ENCODE peak calls at places on chromosomes 13 and 19, in five cellular contexts. I, F, N, G and Y are unnamed samples.

GRCh38 chr13:113855931-113856715 is 7.8 kb downstream of the GAS6 start:
- DNase-seq in I (no peak), F (no peak), N (no peak), G (no peak), Y (no peak)

GRCh38 chr13:110371550-110372465 is 64.7 kb downstream of the COL4A2 start:
- DNase-seq in I (no peak), F (no peak), N (no peak), G (no peak), Y (no peak)

GRCh38 chr19:4390017-4390861 is 10.1 kb downstream of the SH3GL1 start:
- DNase-seq in I (no peak), F (peak), N (no peak), G (no peak), Y (peak)

GRCh38 chr13:44879452-44880058 is 109.7 kb downstream of the NUFIP1 start:
- DNase-seq in I (no peak), F (peak), N (no peak), G (no peak), Y (no peak)

GRCh38 chr19:11390933-11391680 is 7.0 kb upstream of the EPOR start:
- DNase-seq in I (no peak), F (no peak), N (no peak), G (no peak), Y (no peak)

GRCh38 chr19:29812881-29813275 is 1.1 kb downstream of the CCNE1 start:
- DNase-seq in I (no peak), F (no peak), N (no peak), G (no peak), Y (no peak)

GRCh38 chr13:113652404-113653263 is 5.4 kb downstream of the ATP4B start:
- DNase-seq in I (no peak), F (no peak), N (no peak), G (peak), Y (peak)

GRCh38 chr13:46801831-46802230 is 4.9 kb upstream of the ESD start:
- DNase-seq in I (no peak), F (no peak), N (no peak), G (no peak), Y (no peak)

GRCh38 chr13:80341098-80341701 is at the start of gene SPRY2:
- DNase-seq in I (peak), F (peak), N (peak), G (peak), Y (peak)

GRCh38 chr13:99176309-99177276 is 24.1 kb upstream of the UBAC2 start:
- DNase-seq in I (peak), F (peak), N (peak), G (peak), Y (peak)

GRCh38 chr19:4409123-4409933 is 6.9 kb downstream of the CHAF1A start:
- DNase-seq in I (no peak), F (no peak), N (no peak), G (no peak), Y (no peak)

GRCh38 chr13:44648392-44649117 is 72.4 kb upstream of the TSC22D1 start:
- DNase-seq in I (no peak), F (no peak), N (no peak), G (no peak), Y (no peak)

GRCh38 chr19:3950871-3951861 is 18.3 kb downstream of the NMRK2 start:
- DNase-seq in I (peak), F (peak), N (no peak), G (no peak), Y (no peak)

GRCh38 chr19:610801-611505 is 21.3 kb downstream of the HCN2 start:
- DNase-seq in I (peak), F (no peak), N (no peak), G (no peak), Y (no peak)

GRCh38 chr13:99103536-99103935 is 97.1 kb upstream of the UBAC2 start:
- DNase-seq in I (no peak), F (no peak), N (peak), G (no peak), Y (no peak)

GRCh38 chr19:57473646-57474045 is 3.7 kb downstream of the ZNF772 start:
- DNase-seq in I (no peak), F (no peak), N (no peak), G (no peak), Y (no peak)

GRCh38 chr19:16398530-16399241 is 73.1 kb downstream of the EPS15L1 start:
- DNase-seq in I (no peak), F (no peak), N (peak), G (no peak), Y (no peak)

GRCh38 chr13:39586956-39587605 is 15.9 kb downstream of the LHFPL6 start:
- DNase-seq in I (no peak), F (no peak), N (no peak), G (no peak), Y (no peak)

GRCh38 chr19:1658446-1659433 is 6.3 kb upstream of the TCF3 start:
- DNase-seq in I (no peak), F (no peak), N (no peak), G (no peak), Y (no peak)

GRCh38 chr13:52348081-52348480 is 57.9 kb downstream of the THSD1 start:
- DNase-seq in I (no peak), F (no peak), N (no peak), G (no peak), Y (no peak)

GRCh38 chr13:67880916-67881315 is 650.8 kb upstream of the PCDH9 start:
- DNase-seq in I (no peak), F (no peak), N (no peak), G (no peak), Y (no peak)

GRCh38 chr19:34508540-34508939 is 27.0 kb downstream of the WTIP start:
- DNase-seq in I (no peak), F (no peak), N (no peak), G (no peak), Y (no peak)

GRCh38 chr13:60482012-60482411 is 85.0 kb downstream of the TDRD3 start:
- DNase-seq in I (no peak), F (no peak), N (no peak), G (no peak), Y (no peak)

GRCh38 chr13:20181180-20181579 is 11.6 kb downstream of the GJB2 start:
- DNase-seq in I (no peak), F (no peak), N (no peak), G (no peak), Y (no peak)

GRCh38 chr19:41595258-41595889 is 19.4 kb downstream of the CEACAM21 start:
- DNase-seq in I (peak), F (no peak), N (peak), G (no peak), Y (no peak)

GRCh38 chr13:33017410-33017929 is 1.2 kb downstream of the KL start:
- DNase-seq in I (no peak), F (peak), N (peak), G (peak), Y (no peak)